ENCODE peak calls at places on chromosomes 6 and 20, in ten cellular contexts. A is lung, U is skeletal muscle cell, Y is PC-9, T is heart left ventricle, D is PC-3, S is heart right ventricle, K is right atrium auricular region, G is psoas muscle, O is AG04449. I is an unnamed sample.

GRCh38 chr20:62328684-62329388 is 26.0 kb downstream of the ADRM1 start:
- DNase-seq in A (no peak), U (no peak), Y (no peak), T (peak; percentile 18), D (no peak), S (no peak), K (no peak), G (peak; percentile 9), O (no peak), I (peak; percentile 47)

GRCh38 chr20:19806806-19807691 is 49.0 kb downstream of the RIN2 start:
- DNase-seq in A (peak; percentile 40), U (no peak), Y (no peak), T (no peak), D (peak; percentile 71), S (no peak), K (no peak), G (no peak), O (no peak), I (no peak)

GRCh38 chr6:87391334-87391733 is 16.4 kb upstream of the CFAP206 start:
- DNase-seq in A (no peak), U (peak; percentile 1), Y (peak; percentile 19), T (no peak), D (peak; percentile 36), S (no peak), K (no peak), G (no peak), O (no peak), I (no peak)

GRCh38 chr6:74431873-74432272 is 735.9 kb downstream of the CD109 start:
- DNase-seq in A (no peak), U (no peak), Y (no peak), T (no peak), D (peak; percentile 22), S (no peak), K (no peak), G (no peak), O (no peak), I (no peak)

GRCh38 chr6:160274846-160275510 is 16.4 kb upstream of the SLC22A2 start:
- DNase-seq in A (no peak), U (no peak), Y (no peak), T (no peak), D (no peak), S (no peak), K (no peak), G (no peak), O (no peak), I (no peak)

GRCh38 chr6:113344969-113345368 is 512.2 kb upstream of the MARCKS start:
- DNase-seq in A (no peak), U (no peak), Y (no peak), T (no peak), D (no peak), S (no peak), K (no peak), G (no peak), O (no peak), I (no peak)

GRCh38 chr6:82906951-82907350 is 158.7 kb downstream of the UBE3D start:
- DNase-seq in A (no peak), U (peak; percentile 21), Y (peak; percentile 12), T (no peak), D (peak; percentile 70), S (no peak), K (no peak), G (no peak), O (no peak), I (no peak)

GRCh38 chr20:7841291-7841966 is 98.8 kb downstream of the HAO1 start:
- DNase-seq in A (no peak), U (peak; percentile 52), Y (no peak), T (no peak), D (peak; percentile 94), S (peak; percentile 15), K (no peak), G (peak; percentile 23), O (no peak), I (peak; percentile 62)

GRCh38 chr20:62723351-62723750 is 14.7 kb downstream of the NTSR1 start:
- DNase-seq in A (no peak), U (no peak), Y (no peak), T (peak; percentile 15), D (peak; percentile 35), S (no peak), K (no peak), G (peak; percentile 41), O (no peak), I (no peak)

GRCh38 chr6:73610444-73611275 is 43.1 kb downstream of the SLC17A5 start:
- DNase-seq in A (no peak), U (no peak), Y (no peak), T (no peak), D (peak; percentile 76), S (no peak), K (no peak), G (no peak), O (no peak), I (no peak)

GRCh38 chr6:152635949-152636674 is 1.1 kb downstream of the SYNE1 start:
- DNase-seq in A (no peak), U (no peak), Y (no peak), T (peak; percentile 52), D (no peak), S (peak; percentile 56), K (no peak), G (peak; percentile 15), O (no peak), I (peak; percentile 52)

GRCh38 chr20:59580991-59581401 is 23.3 kb upstream of the PHACTR3 start:
- DNase-seq in A (no peak), U (no peak), Y (no peak), T (no peak), D (no peak), S (no peak), K (no peak), G (no peak), O (no peak), I (peak; percentile 43)

DNA sequence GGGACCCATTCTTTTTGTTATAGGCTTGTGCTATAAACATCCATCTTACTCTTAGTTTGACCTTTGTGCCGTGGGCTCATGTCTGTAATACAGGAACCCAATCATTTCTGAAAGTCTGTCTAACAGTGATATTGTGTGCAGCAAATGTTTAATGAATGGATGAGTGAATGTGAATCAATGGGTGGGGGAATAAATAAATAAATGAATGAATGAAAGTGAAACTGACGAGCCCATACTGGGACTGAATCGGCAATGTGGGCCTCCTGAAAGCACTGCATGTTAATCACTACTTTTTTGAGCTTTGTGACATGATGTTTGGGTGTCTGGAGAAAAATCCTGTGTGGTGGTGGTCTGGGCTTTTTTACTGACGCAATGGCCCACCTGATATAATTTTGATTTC is 175.0 kb downstream of the GMPR start:
- DNase-seq in A (no peak), U (no peak), Y (no peak), T (no peak), D (no peak), S (no peak), K (no peak), G (no peak), O (no peak), I (no peak)
- H3K4me3 ChIP-seq in A (no peak overlapping the region), U (no peak overlapping the region), Y (no peak overlapping the region), T (no peak overlapping the region), D (peak overlapping the region; percentile 6), S (no peak overlapping the region), K (no peak overlapping the region), G (no peak overlapping the region), O (no peak overlapping the region), I (no peak overlapping the region)

GRCh38 chr6:4262506-4262905 is 127.1 kb upstream of the ECI2 start:
- DNase-seq in A (no peak), U (no peak), Y (no peak), T (no peak), D (no peak), S (no peak), K (no peak), G (no peak), O (no peak), I (no peak)
- H3K4me3 ChIP-seq in A (no peak overlapping the region), U (no peak overlapping the region), Y (no peak overlapping the region), T (no peak overlapping the region), D (no peak overlapping the region), S (no peak overlapping the region), K (no peak overlapping the region), G (no peak overlapping the region), O (no peak overlapping the region), I (no peak overlapping the region)

DNA sequence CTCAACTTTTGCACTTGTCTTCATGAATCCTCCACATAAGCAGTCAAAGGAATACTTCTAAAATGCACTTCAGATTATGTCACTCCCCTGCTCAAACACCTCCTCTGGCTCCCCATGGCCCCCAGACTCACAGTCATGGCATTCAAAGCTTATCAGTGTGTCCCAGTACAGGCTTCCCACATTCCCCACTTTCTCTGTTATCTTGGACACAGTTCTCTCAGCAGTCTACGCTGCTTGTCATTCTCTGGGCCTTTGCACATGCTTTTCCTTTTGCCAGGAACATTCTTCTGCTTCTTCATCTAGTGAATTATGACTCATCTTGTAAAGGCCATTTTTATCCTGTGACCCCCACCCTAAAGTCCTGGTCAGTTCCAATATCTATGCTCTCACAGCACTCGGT is 31.8 kb downstream of the SLC13A3 start:
- DNase-seq in A (no peak), U (no peak), Y (no peak), T (no peak), D (no peak), S (no peak), K (no peak), G (no peak), O (no peak), I (no peak)
- H3K4me3 ChIP-seq in A (no peak overlapping the region), U (no peak overlapping the region), Y (no peak overlapping the region), T (no peak overlapping the region), D (no peak overlapping the region), S (no peak overlapping the region), K (no peak overlapping the region), G (no peak overlapping the region), O (no peak overlapping the region), I (no peak overlapping the region)

GRCh38 chr6:25016311-25016710 is 80.6 kb upstream of the RIPOR2 start:
- DNase-seq in A (no peak), U (no peak), Y (no peak), T (no peak), D (no peak), S (no peak), K (no peak), G (no peak), O (no peak), I (no peak)

GRCh38 chr6:25014806-25015560 is 79.2 kb upstream of the RIPOR2 start:
- DNase-seq in A (no peak), U (peak; percentile 53), Y (no peak), T (no peak), D (no peak), S (no peak), K (peak; percentile 70), G (no peak), O (no peak), I (no peak)

GRCh38 chr6:25012657-25013056 is 76.9 kb upstream of the RIPOR2 start:
- DNase-seq in A (no peak), U (peak; percentile 62), Y (no peak), T (no peak), D (peak; percentile 69), S (no peak), K (no peak), G (no peak), O (peak; percentile 70), I (no peak)

GRCh38 chr6:25013249-25013648 is 77.5 kb upstream of the RIPOR2 start:
- DNase-seq in A (no peak), U (no peak), Y (no peak), T (no peak), D (no peak), S (no peak), K (no peak), G (no peak), O (no peak), I (no peak)

DNA sequence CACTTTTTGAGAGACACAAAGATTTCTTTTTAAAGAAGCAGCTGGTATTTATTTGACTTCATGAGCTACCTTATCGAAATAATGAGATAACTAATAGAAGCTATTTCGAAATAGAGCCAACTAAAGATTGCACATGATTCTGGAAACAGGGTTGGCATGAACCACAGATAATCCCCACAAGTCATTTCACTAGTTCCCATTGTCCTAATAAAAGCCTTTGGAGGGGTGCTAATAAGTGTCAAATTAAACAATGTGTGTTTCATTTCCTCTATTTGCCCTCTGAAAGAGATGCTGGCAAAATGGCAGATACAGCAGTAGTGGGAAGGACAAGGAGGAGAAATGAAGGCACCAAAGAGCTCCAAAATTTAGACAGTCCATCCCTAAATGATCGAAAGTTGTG is 78.6 kb upstream of the RIPOR2 start:
- DNase-seq in A (no peak), U (no peak), Y (no peak), T (no peak), D (no peak), S (no peak), K (no peak), G (no peak), O (no peak), I (no peak)
- H3K4me3 ChIP-seq in A (no peak overlapping the region), U (no peak overlapping the region), Y (no peak overlapping the region), T (no peak overlapping the region), D (no peak overlapping the region), S (no peak overlapping the region), K (no peak overlapping the region), G (no peak overlapping the region), O (no peak overlapping the region), I (no peak overlapping the region)

I was measured in right cardiac atrium.